ENCODE peak calls at places on chromosomes 1 and 21, in five cellular contexts. K, Z, P, O and T are unnamed samples.
A peak's percentile ranks its signal among the peaks of the same experiment; 100 is the strongest.

GRCh38 chr1:91944087-91944486 is 5.1 kb upstream of the BRDT start:
- DNase-seq in Z (no peak), P (no peak), O (no peak), K (no peak), T (no peak)

GRCh38 chr1:158117854-158118691 is 62.6 kb upstream of the CD1D start:
- DNase-seq in Z (peak; percentile 58), O (peak; percentile 81), K (peak; percentile 34), P (no peak), T (no peak)

GRCh38 chr1:24958766-24959622 is 28.9 kb upstream of the RUNX3 start:
- DNase-seq in K (no peak), P (no peak), O (no peak), Z (no peak), T (no peak)

GRCh38 chr1:24898909-24899439 is 31.1 kb downstream of the RUNX3 start:
- DNase-seq in K (no peak), O (peak; percentile 38), Z (no peak), P (no peak), T (no peak)

GRCh38 chr1:66374561-66375111 is 159.3 kb upstream of the SGIP1 start:
- DNase-seq in Z (no peak), K (no peak), P (no peak), O (no peak), T (no peak)

GRCh38 chr1:40897499-40897898 is 35.3 kb upstream of the CITED4 start:
- DNase-seq in Z (no peak), K (no peak), P (no peak), O (no peak), T (no peak)

GRCh38 chr1:94807742-94808491 is 12.2 kb upstream of the SLC44A3 start:
- DNase-seq in K (no peak), O (no peak), Z (no peak), P (no peak), T (no peak)

GRCh38 chr21:32520885-32521735 is 64.2 kb downstream of the TCP10L start:
- DNase-seq in P (peak; percentile 76), K (peak; percentile 93), Z (peak; percentile 94), O (peak; percentile 94), T (no peak)

GRCh38 chr1:209176866-209177430 is 406.6 kb upstream of the CAMK1G start:
- DNase-seq in P (no peak), O (no peak), Z (no peak), K (no peak), T (no peak)

GRCh38 chr1:224513787-224514209 is 79.2 kb upstream of the WDR26 start:
- DNase-seq in K (peak; percentile 79), P (peak; percentile 92), O (peak; percentile 96), Z (peak; percentile 67), T (peak; percentile 25)

DNA sequence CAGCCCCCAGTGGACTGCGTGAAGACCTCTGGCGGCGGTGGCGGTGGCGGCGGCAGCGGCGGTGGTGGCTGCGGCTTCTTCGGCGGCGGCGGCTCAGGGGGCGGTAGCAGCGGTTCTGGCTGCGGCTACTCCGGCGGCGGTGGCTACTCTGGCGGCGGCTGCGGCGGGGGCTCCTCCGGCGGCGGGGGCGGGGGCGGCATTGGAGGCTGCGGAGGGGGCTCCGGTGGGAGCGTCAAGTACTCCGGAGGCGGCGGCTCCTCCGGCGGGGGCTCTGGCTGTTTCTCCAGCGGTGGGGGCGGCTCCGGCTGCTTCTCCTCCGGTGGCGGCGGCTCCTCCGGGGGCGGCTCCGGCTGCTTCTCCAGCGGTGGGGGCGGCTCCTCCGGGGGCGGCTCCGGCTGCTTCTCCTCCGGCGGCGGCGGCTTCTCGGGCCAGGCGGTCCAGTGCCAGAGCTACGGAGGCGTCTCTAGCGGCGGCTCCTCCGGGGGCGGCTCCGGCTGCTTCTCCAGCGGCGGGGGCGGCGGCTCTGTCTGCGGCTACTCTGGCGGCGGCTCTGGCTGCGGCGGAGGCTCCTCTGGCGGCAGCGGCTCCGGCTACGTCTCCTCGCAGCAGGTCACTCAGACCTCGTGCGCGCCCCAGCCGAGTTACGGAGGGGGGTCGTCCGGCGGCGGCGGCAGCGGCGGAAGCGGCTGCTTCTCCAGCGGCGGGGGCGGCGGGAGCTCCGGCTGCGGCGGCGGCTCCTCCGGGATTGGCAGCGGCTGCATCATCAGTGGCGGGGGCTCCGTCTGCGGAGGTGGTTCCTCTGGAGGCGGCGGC is 1.7 kb downstream of the LORICRIN start:
- DNase-seq in P (peak; percentile 68), K (peak; percentile 34), Z (no peak), O (peak; percentile 85), T (no peak)
- H3K27me3 ChIP-seq in P (peaks cover 42% of the 10 kb centered on the region), K (peaks cover 67% of the 10 kb centered on the region), Z (no peaks in the 10 kb centered on the region), O (no peaks in the 10 kb centered on the region), T (no peaks in the 10 kb centered on the region)

GRCh38 chr1:47727051-47727708 is 270.0 kb downstream of the TRABD2B start:
- DNase-seq in Z (no peak), O (no peak), P (no peak), K (no peak), T (no peak)
- H3K27me3 ChIP-seq in Z (no peaks in the 10 kb centered on the region), O (no peaks in the 10 kb centered on the region), P (peaks cover 29% of the 10 kb centered on the region), K (peaks cover 51% of the 10 kb centered on the region), T (peaks cover 7% of the 10 kb centered on the region)

DNA sequence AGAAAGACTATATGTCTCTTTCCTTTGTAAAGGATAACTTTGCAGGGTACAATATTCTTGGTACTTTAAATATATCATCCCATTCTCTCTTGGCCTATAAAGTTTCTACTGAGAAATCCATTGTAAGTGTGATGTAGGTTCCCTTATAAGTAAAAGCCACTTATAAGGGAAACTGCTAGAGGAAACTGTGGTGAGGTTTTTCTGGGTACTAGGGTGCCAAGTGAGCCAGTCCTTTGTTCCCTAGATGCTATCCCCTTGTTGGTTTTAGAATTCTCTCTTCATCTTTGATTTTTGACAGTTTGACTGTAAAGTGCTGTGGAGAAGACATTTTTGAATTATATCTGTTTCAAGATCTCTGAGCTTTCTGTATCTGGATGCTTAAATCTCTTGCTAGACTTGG is 108.9 kb upstream of the NEK7 start:
- DNase-seq in Z (no peak), K (no peak), P (no peak), O (no peak), T (no peak)
- H3K27me3 ChIP-seq in Z (no peaks in the 10 kb centered on the region), K (no peaks in the 10 kb centered on the region), P (no peaks in the 10 kb centered on the region), O (no peaks in the 10 kb centered on the region), T (no peaks in the 10 kb centered on the region)

GRCh38 chr1:15350151-15350550 is 59.5 kb upstream of the EFHD2 start:
- DNase-seq in K (no peak), P (no peak), Z (no peak), O (no peak), T (no peak)
- H3K27me3 ChIP-seq in K (no peaks in the 10 kb centered on the region), P (no peaks in the 10 kb centered on the region), Z (no peaks in the 10 kb centered on the region), O (no peaks in the 10 kb centered on the region), T (no peaks in the 10 kb centered on the region)

DNA sequence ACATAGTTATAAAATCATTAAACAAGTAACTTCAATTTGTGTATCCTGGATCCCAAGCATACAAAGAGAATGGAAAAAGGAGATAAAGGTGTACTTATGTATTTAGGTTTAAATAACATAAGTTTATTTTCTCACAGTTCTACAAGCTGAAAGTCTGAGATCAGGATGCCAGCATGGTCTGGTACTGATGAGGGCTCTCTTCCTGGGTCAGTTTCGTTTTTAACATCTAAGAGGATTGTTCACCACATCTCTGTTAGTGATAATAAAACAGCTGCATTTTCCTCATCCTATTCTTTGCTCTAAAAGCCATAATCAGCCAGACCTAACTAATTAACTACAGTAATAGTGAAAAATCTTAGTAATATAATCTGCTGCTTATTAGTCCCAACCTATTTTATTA is 5.2 kb downstream of the EGLN1 start:
- DNase-seq in P (no peak), O (no peak), Z (no peak), K (no peak), T (no peak)
- H3K27me3 ChIP-seq in P (no peaks in the 10 kb centered on the region), O (no peaks in the 10 kb centered on the region), Z (no peaks in the 10 kb centered on the region), K (no peaks in the 10 kb centered on the region), T (no peaks in the 10 kb centered on the region)

GRCh38 chr1:50148142-50148923 is 39.6 kb downstream of the ELAVL4 start:
- DNase-seq in P (no peak), K (no peak), Z (no peak), O (no peak), T (no peak)
- H3K27me3 ChIP-seq in P (no peaks in the 10 kb centered on the region), K (peaks cover 5% of the 10 kb centered on the region), Z (no peaks in the 10 kb centered on the region), O (peaks cover 2% of the 10 kb centered on the region), T (no peaks in the 10 kb centered on the region)